ENCODE peak calls at places on chromosomes 16 and 17, in four cellular contexts. R is HCT116, D is K562, S is H1. X is an unnamed sample.

GRCh38 chr17:307741-308507 is 44.7 kb downstream of the RPH3AL start:
- DNase-seq in R (no peak), D (no peak), S (no peak), X (no peak)

GRCh38 chr16:70396209-70396904 is 42.5 kb downstream of the ST3GAL2 start:
- DNase-seq in S (no peak), R (no peak), D (peak), X (no peak)

GRCh38 chr16:46853713-46854443 is 22.9 kb upstream of the C16orf87 start:
- DNase-seq in D (peak), S (peak), R (peak), X (peak)

GRCh38 chr17:29840884-29841283 is 89.1 kb downstream of the SSH2 start:
- DNase-seq in R (no peak), S (no peak), D (no peak), X (no peak)

GRCh38 chr16:65769055-65769465 is 597.4 kb upstream of the CDH5 start:
- DNase-seq in D (peak), S (no peak), R (no peak), X (no peak)

GRCh38 chr16:69644790-69645189 is 79.0 kb downstream of the NFAT5 start:
- DNase-seq in S (no peak), R (no peak), D (no peak), X (no peak)

GRCh38 chr17:39018267-39019134 is 51.3 kb upstream of the FBXO47 start:
- DNase-seq in D (no peak), S (no peak), R (no peak), X (no peak)

GRCh38 chr17:65101371-65101770 is 35.8 kb upstream of the RGS9 start:
- DNase-seq in S (no peak), R (no peak), D (no peak), X (no peak)

GRCh38 chr16:78353610-78354009 is 254.2 kb downstream of the WWOX start:
- DNase-seq in D (no peak), R (no peak), S (no peak), X (no peak)

GRCh38 chr16:3019594-3020246 is 448 bp upstream of the TNFRSF12A start:
- DNase-seq in S (no peak), D (no peak), R (no peak), X (no peak)

GRCh38 chr17:55318081-55318480 is 53.3 kb downstream of the HLF start:
- DNase-seq in D (no peak), S (no peak), R (no peak), X (no peak)

GRCh38 chr17:44059101-44059892 is 7.2 kb downstream of the LSM12 start:
- DNase-seq in R (no peak), S (no peak), D (no peak), X (no peak)

GRCh38 chr16:11141409-11142260 is 114.4 kb downstream of the SOCS1 start:
- DNase-seq in D (no peak), S (no peak), R (no peak), X (no peak)

GRCh38 chr16:11355862-11356261 is 10.6 kb downstream of the RMI2 start:
- DNase-seq in S (no peak), R (no peak), D (no peak), X (no peak)

GRCh38 chr17:44830359-44831269 is 527 bp upstream of the GJC1 start:
- DNase-seq in D (no peak), R (no peak), S (peak), X (peak)

GRCh38 chr16:83574388-83574787 is 233.4 kb upstream of the HSBP1 start:
- DNase-seq in S (peak), R (peak), D (no peak), X (no peak)

GRCh38 chr16:3131755-3132377 is 3.0 kb upstream of the ZNF213 start:
- DNase-seq in S (no peak), R (no peak), D (peak), X (peak)

GRCh38 chr17:73192219-73192893 is 499 bp upstream of the COG1 start:
- DNase-seq in S (no peak), D (peak), R (peak), X (peak)

GRCh38 chr17:73191443-73192218 is 1.2 kb upstream of the COG1 start:
- DNase-seq in D (peak), S (no peak), R (peak), X (peak)

GRCh38 chr17:73187203-73187769 is 5.6 kb upstream of the COG1 start:
- DNase-seq in S (no peak), D (no peak), R (no peak), X (peak)

GRCh38 chr17:73188011-73188410 is 4.8 kb upstream of the COG1 start:
- DNase-seq in D (no peak), S (no peak), R (no peak), X (no peak)

DNA sequence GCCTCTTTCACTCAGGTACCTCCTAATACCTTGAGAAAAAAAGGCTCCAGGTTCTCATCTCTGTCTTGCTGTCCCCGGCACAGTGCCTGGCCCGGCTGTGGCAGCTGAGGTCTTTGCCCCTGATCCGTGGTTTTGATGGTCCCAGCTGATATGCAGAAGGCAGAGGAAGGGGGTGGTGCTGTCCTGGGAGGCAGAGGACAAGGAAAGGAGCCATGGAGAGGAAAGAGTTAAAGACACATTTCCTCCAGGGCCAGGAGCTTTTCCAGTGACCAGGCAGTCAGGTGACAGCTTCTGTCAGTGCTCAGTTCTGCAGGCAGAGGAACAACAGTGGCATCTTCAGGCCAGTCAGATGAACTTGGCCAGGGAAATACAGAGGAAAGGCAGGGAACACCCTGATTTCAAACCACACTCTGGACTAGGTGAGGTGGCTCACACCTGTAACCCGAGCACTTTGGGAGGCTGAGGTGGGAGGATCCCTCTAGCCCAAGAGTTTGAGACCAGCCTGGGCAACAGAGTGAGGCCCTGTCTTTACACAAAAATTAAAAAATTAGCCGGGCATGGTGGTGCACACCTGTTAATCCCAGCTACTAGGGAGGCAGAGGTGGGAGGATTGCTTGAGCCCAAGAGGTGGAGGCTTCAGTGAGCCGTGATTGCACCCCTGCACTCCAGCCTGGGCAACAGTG is 3.3 kb upstream of the COG1 start:
- DNase-seq in R (peak), S (no peak), D (peak), X (peak)
- TF ChIP-seq JUND in R (no peak), S (no peak), D (no peak), X (no peak)

GRCh38 chr16:14329727-14330363 is 258.7 kb downstream of the MRTFB start:
- DNase-seq in S (no peak), D (no peak), R (no peak), X (no peak)
- TF ChIP-seq JUND in S (no peak), D (no peak), R (no peak), X (no peak)

DNA sequence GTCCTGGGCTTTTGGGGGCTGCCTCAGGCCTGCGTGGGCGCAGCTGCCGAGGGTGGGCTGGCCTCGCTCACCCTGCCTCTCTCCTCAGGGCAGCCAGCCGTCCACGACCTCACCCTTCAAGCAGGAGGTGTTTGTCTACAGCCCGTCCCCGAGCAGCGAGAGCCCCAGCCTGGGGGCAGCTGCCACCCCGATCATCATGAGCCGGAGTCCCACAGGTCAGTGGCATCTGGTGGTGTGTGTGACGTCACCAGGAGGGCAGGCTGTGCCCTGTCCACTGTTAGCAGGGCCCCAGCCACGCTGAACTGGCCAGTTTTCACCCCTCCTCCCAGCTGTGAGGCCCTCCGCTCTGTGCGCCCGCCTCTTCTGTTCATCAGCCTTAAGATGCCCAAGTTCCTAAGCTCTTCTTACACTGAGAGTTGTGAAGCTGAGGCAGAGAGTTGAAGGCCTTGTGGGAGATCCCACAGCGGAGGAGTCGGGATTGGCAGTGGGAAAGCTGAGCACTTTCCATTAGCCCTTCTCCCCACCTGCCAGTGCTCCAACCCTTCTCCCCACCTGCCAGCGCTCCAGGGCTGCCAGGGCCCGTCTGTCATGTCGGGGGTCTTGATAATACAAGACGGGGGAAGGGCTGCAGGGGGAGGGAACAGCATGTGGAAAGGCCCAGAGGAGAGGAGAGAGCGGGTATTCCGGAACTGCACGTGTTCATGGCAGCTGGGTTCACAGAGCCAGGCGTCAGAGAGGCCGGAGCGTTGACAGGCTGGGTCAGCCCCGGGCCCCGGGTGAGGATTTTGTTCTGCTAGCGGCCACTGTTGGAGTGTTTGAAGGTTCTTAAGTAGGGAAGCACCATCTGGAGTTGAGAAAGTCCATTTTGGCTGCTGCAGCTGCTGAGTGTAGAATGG is 36.3 kb downstream of the OR1D5 start:
- DNase-seq in D (no peak), S (no peak), R (no peak), X (no peak)
- TF ChIP-seq JUND in D (no peak), S (no peak), R (no peak), X (no peak)

GRCh38 chr16:53445534-53445933 is 11.3 kb downstream of the RBL2 start:
- DNase-seq in D (no peak), R (no peak), S (no peak), X (no peak)
- TF ChIP-seq JUND in D (no peak), R (no peak), S (no peak), X (no peak)

DNA sequence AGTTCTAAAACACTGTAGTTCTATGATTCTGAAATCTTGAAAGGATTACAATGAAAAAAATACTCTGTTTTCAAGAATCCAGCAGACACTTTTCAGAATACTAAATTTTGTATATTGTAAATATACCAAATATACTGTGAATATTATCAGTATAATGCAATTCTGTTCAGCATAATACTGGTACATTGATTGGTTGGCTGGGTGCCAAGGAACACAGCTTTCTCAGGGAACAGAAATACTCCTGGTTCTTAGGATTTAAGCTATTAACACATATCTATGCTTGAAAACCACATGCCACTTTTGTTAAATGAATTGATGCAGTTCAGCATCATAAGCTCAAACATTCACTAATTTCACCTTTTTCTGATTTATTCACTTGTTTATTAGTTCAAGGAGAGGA is 2.5 kb upstream of the GINS3 start:
- DNase-seq in D (no peak), R (no peak), S (no peak), X (no peak)
- TF ChIP-seq JUND in D (no peak), R (no peak), S (no peak), X (no peak)

DNA sequence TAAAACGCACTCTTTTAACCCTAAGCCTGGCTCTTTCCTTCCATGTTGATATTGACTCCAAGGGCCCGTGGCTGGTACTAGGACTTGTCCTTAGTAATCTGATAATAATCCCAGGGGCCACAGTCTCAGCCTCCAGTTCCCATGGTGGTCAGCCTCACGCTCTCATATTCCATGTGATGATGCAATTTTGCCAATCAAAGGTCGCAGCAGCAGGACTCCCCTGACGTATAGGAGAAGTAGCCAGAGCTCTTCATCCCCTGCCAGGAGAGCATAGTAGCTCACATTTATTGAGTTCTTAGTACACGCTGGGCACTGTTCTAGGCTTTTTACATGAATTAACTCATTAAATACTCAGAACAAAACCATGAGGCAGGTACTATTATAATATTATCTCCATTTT is 42.4 kb downstream of the CD300LF start:
- DNase-seq in D (no peak), S (no peak), R (no peak), X (no peak)
- TF ChIP-seq JUND in D (no peak), S (no peak), R (no peak), X (no peak)

GRCh38 chr17:77693301-77693700 is 265.2 kb upstream of the TNRC6C start:
- DNase-seq in R (no peak), D (no peak), S (no peak), X (no peak)

GRCh38 chr17:77690271-77691161 is 268.0 kb upstream of the TNRC6C start:
- DNase-seq in R (no peak), D (no peak), S (no peak), X (no peak)

GRCh38 chr17:77693776-77694175 is 264.7 kb upstream of the TNRC6C start:
- DNase-seq in S (no peak), D (no peak), R (no peak), X (no peak)

GRCh38 chr17:77692571-77693161 is 265.8 kb upstream of the TNRC6C start:
- DNase-seq in S (no peak), R (no peak), D (no peak), X (no peak)

GRCh38 chr17:77691216-77692085 is 267.1 kb upstream of the TNRC6C start:
- DNase-seq in D (no peak), R (no peak), S (no peak), X (no peak)
- TF ChIP-seq JUND in D (no peak), R (no peak), S (no peak), X (no peak)